ENCODE peak calls at places on chromosome 20, in nine cellular contexts. One of them, this sample, is unnamed.

GRCh38 chr20:33653218-33653899 is 8.8 kb upstream of the C20orf144 start:
- DNase-seq in effector CD4-positive, alpha-beta T cell: no peak
- DNase-seq in HS-5: peak
- DNase-seq in uterus: peak
- DNase-seq in NCI-H146: peak
- DNase-seq in fibroblast of lung: peak
- DNase-seq in iPS DF 6.9: no peak
- DNase-seq in RWPE2: peak
- DNase-seq in 8988T: peak
- DNase-seq in this sample: peak

GRCh38 chr20:63576311-63576710 is 2.3 kb upstream of the HELZ2 start:
- DNase-seq in uterus: no peak
- DNase-seq in fibroblast of lung: no peak
- DNase-seq in NCI-H146: no peak
- DNase-seq in HS-5: no peak
- DNase-seq in 8988T: no peak
- DNase-seq in iPS DF 6.9: no peak
- DNase-seq in RWPE2: no peak
- DNase-seq in effector CD4-positive, alpha-beta T cell: no peak
- DNase-seq in this sample: no peak

GRCh38 chr20:50274570-50275430 is 84.2 kb downstream of the CEBPB start:
- DNase-seq in HS-5: no peak
- DNase-seq in iPS DF 6.9: no peak
- DNase-seq in RWPE2: peak
- DNase-seq in fibroblast of lung: no peak
- DNase-seq in effector CD4-positive, alpha-beta T cell: no peak
- DNase-seq in uterus: no peak
- DNase-seq in NCI-H146: no peak
- DNase-seq in 8988T: no peak
- DNase-seq in this sample: no peak

GRCh38 chr20:38222231-38222922 is 38.2 kb downstream of the KIAA1755 start:
- DNase-seq in uterus: peak
- DNase-seq in HS-5: no peak
- DNase-seq in RWPE2: peak
- DNase-seq in NCI-H146: peak
- DNase-seq in fibroblast of lung: peak
- DNase-seq in 8988T: peak
- DNase-seq in effector CD4-positive, alpha-beta T cell: peak
- DNase-seq in iPS DF 6.9: peak
- DNase-seq in this sample: peak

GRCh38 chr20:24745206-24745605 is 203.9 kb upstream of the CST7 start:
- DNase-seq in 8988T: no peak
- DNase-seq in NCI-H146: no peak
- DNase-seq in HS-5: no peak
- DNase-seq in fibroblast of lung: no peak
- DNase-seq in uterus: no peak
- DNase-seq in RWPE2: no peak
- DNase-seq in iPS DF 6.9: no peak
- DNase-seq in effector CD4-positive, alpha-beta T cell: no peak
- DNase-seq in this sample: no peak

GRCh38 chr20:52470561-52470960 is 279.0 kb upstream of the ZFP64 start:
- DNase-seq in RWPE2: no peak
- DNase-seq in effector CD4-positive, alpha-beta T cell: no peak
- DNase-seq in NCI-H146: no peak
- DNase-seq in uterus: no peak
- DNase-seq in iPS DF 6.9: no peak
- DNase-seq in 8988T: no peak
- DNase-seq in HS-5: no peak
- DNase-seq in fibroblast of lung: no peak
- DNase-seq in this sample: no peak

GRCh38 chr20:25244976-25245375 is 2.9 kb upstream of the PYGB start:
- DNase-seq in RWPE2: no peak
- DNase-seq in uterus: no peak
- DNase-seq in iPS DF 6.9: no peak
- DNase-seq in 8988T: no peak
- DNase-seq in fibroblast of lung: no peak
- DNase-seq in effector CD4-positive, alpha-beta T cell: no peak
- DNase-seq in HS-5: no peak
- DNase-seq in NCI-H146: no peak
- DNase-seq in this sample: peak

GRCh38 chr20:37914672-37915433 is 11.9 kb downstream of the VSTM2L start:
- DNase-seq in fibroblast of lung: no peak
- DNase-seq in NCI-H146: peak
- DNase-seq in RWPE2: no peak
- DNase-seq in uterus: no peak
- DNase-seq in HS-5: no peak
- DNase-seq in 8988T: no peak
- DNase-seq in iPS DF 6.9: no peak
- DNase-seq in effector CD4-positive, alpha-beta T cell: no peak
- DNase-seq in this sample: peak

GRCh38 chr20:588932-589672 is 21.0 kb downstream of the TCF15 start:
- DNase-seq in effector CD4-positive, alpha-beta T cell: no peak
- DNase-seq in iPS DF 6.9: no peak
- DNase-seq in 8988T: no peak
- DNase-seq in uterus: no peak
- DNase-seq in NCI-H146: no peak
- DNase-seq in HS-5: no peak
- DNase-seq in fibroblast of lung: no peak
- DNase-seq in RWPE2: no peak
- DNase-seq in this sample: no peak

GRCh38 chr20:51354769-51355319 is 187.7 kb downstream of the NFATC2 start:
- DNase-seq in iPS DF 6.9: no peak
- DNase-seq in effector CD4-positive, alpha-beta T cell: no peak
- DNase-seq in NCI-H146: no peak
- DNase-seq in 8988T: no peak
- DNase-seq in fibroblast of lung: no peak
- DNase-seq in HS-5: peak
- DNase-seq in RWPE2: peak
- DNase-seq in uterus: no peak
- DNase-seq in this sample: no peak

This sample was measured in H1.